ENCODE peak calls at places on chromosomes 6 and 20, in four cellular contexts. T is AG08395; C is CD4-positive, CD25-positive, alpha-beta regulatory T cell; W is NCI-H1105 treated with DMSO at 0.1 percent for 48 hours. I is an unnamed sample.

GRCh38 chr20:41686961-41687360 is 68.8 kb upstream of the CHD6 start:
- DNase-seq in T (no peak), C (no peak), W (no peak), I (no peak)

GRCh38 chr6:21132856-21133610 is 460.5 kb upstream of the SOX4 start:
- DNase-seq in T (no peak), C (no peak), W (no peak), I (no peak)

GRCh38 chr6:120869397-120869796 is 464.9 kb downstream of the TBC1D32 start:
- DNase-seq in W (no peak), T (no peak), C (no peak), I (no peak)

GRCh38 chr6:139473731-139474130 is 99.3 kb upstream of the CITED2 start:
- DNase-seq in T (no peak), W (peak; percentile 16), C (no peak), I (no peak)

GRCh38 chr6:31744422-31744821 is 4.6 kb downstream of the MSH5 start:
- DNase-seq in T (no peak), C (no peak), W (no peak), I (no peak)

GRCh38 chr20:32353848-32354496 is 4.2 kb upstream of the ASXL1 start:
- DNase-seq in T (no peak), W (no peak), C (no peak), I (no peak)

GRCh38 chr6:132286298-132287019 is 114.8 kb downstream of the MOXD1 start:
- DNase-seq in T (no peak), C (no peak), W (no peak), I (peak; percentile 72)

GRCh38 chr20:62544505-62545055 is 68.8 kb upstream of the GATA5 start:
- DNase-seq in C (no peak), T (no peak), W (no peak), I (no peak)

GRCh38 chr6:85192186-85192585 is 257.7 kb upstream of the NT5E start:
- DNase-seq in T (peak; percentile 55), C (no peak), W (no peak), I (no peak)

I was measured in B cell.